ENCODE peak calls at places on chromosomes 6 and 20, in ten cellular contexts. I is NCI-H1436, J is hypothalamus, L is iris pigment epithelial cell, P is amniotic stem cell, Z is epithelial cell of esophagus, U is dermis microvascular lymphatic vessel endothelial cell, K is transverse colon, E is upper lobe of right lung, W is amniotic epithelial cell. D is an unnamed sample.

GRCh38 chr6:135411339-135411738 is 86.2 kb downstream of the AHI1 start:
- DNase-seq in I (no peak), J (no peak), L (no peak), P (no peak), Z (peak), U (no peak), K (no peak), E (no peak), W (peak), D (no peak)

GRCh38 chr6:42471116-42471515 is 19.4 kb upstream of the TRERF1 start:
- DNase-seq in I (no peak), J (no peak), L (no peak), P (no peak), Z (no peak), U (no peak), K (no peak), E (no peak), W (no peak), D (no peak)

GRCh38 chr20:53897884-53898557 is 172.4 kb downstream of the BCAS1 start:
- DNase-seq in I (no peak), J (no peak), L (no peak), P (no peak), Z (no peak), U (peak), K (no peak), E (no peak), W (no peak), D (peak)

GRCh38 chr20:61057313-61058171 is 194.5 kb upstream of the CDH4 start:
- DNase-seq in I (no peak), J (no peak), L (no peak), P (no peak), Z (no peak), U (no peak), K (no peak), E (no peak), W (no peak), D (no peak)

GRCh38 chr6:2900821-2901644 is 2.1 kb downstream of the SERPINB9 start:
- DNase-seq in I (no peak), J (no peak), L (no peak), P (no peak), Z (no peak), U (peak), K (no peak), E (no peak), W (peak), D (no peak)

GRCh38 chr6:30954631-30955366 is 14.0 kb downstream of the MUCL3 start:
- DNase-seq in I (no peak), J (no peak), L (peak), P (no peak), Z (peak), U (no peak), K (no peak), E (no peak), W (no peak), D (no peak)

GRCh38 chr6:168886306-168886854 is 367.3 kb downstream of the THBS2 start:
- DNase-seq in I (no peak), J (no peak), L (no peak), P (no peak), Z (no peak), U (no peak), K (no peak), E (no peak), W (no peak), D (no peak)

GRCh38 chr6:12538881-12539357 is 177.6 kb upstream of the PHACTR1 start:
- DNase-seq in I (no peak), J (no peak), L (peak), P (no peak), Z (no peak), U (peak), K (no peak), E (no peak), W (peak), D (peak)

GRCh38 chr6:35392111-35392702 is 49.8 kb downstream of the PPARD start:
- DNase-seq in I (no peak), J (no peak), L (no peak), P (no peak), Z (peak), U (no peak), K (peak), E (peak), W (no peak), D (no peak)

GRCh38 chr6:7254980-7255825 is 57.8 kb downstream of the SSR1 start:
- DNase-seq in I (no peak), J (no peak), L (no peak), P (no peak), Z (no peak), U (no peak), K (no peak), E (no peak), W (no peak), D (no peak)

GRCh38 chr6:10460096-10460495 is 45.2 kb upstream of the TFAP2A start:
- DNase-seq in I (no peak), J (no peak), L (no peak), P (no peak), Z (no peak), U (no peak), K (no peak), E (no peak), W (no peak), D (no peak)

GRCh38 chr20:56689852-56690485 is 60.9 kb downstream of the TFAP2C start:
- DNase-seq in I (no peak), J (no peak), L (peak), P (no peak), Z (peak), U (no peak), K (no peak), E (no peak), W (no peak), D (no peak)

GRCh38 chr6:87501809-87502572 is 29.2 kb downstream of the SLC35A1 start:
- DNase-seq in I (no peak), J (no peak), L (peak), P (no peak), Z (peak), U (peak), K (no peak), E (no peak), W (peak), D (no peak)

GRCh38 chr6:167925011-167925410 is 72.5 kb upstream of the KIF25 start:
- DNase-seq in I (no peak), J (no peak), L (no peak), P (no peak), Z (peak), U (no peak), K (no peak), E (no peak), W (peak), D (no peak)

GRCh38 chr6:148451690-148452089 is 109.1 kb downstream of the SASH1 start:
- DNase-seq in I (no peak), J (no peak), L (no peak), P (no peak), Z (no peak), U (peak), K (peak), E (no peak), W (no peak), D (peak)

GRCh38 chr6:34243131-34243771 is 5.6 kb downstream of the SMIM29 start:
- DNase-seq in I (no peak), J (no peak), L (peak), P (no peak), Z (peak), U (peak), K (no peak), E (peak), W (peak), D (no peak)

GRCh38 chr6:139017227-139017626 is 11.3 kb upstream of the ABRACL start:
- DNase-seq in I (no peak), J (no peak), L (no peak), P (no peak), Z (no peak), U (no peak), K (no peak), E (no peak), W (no peak), D (no peak)

GRCh38 chr6:38110407-38111025 is 291.0 kb downstream of the ZFAND3 start:
- DNase-seq in I (peak), J (no peak), L (no peak), P (no peak), Z (peak), U (no peak), K (no peak), E (no peak), W (no peak), D (no peak)

GRCh38 chr20:51354191-51354768 is 188.2 kb downstream of the NFATC2 start:
- DNase-seq in I (no peak), J (no peak), L (peak), P (peak), Z (no peak), U (peak), K (no peak), E (peak), W (no peak), D (no peak)

GRCh38 chr6:134419717-134420116 is 101.8 kb upstream of the SGK1 start:
- DNase-seq in I (no peak), J (no peak), L (no peak), P (no peak), Z (peak), U (no peak), K (no peak), E (no peak), W (no peak), D (no peak)

GRCh38 chr20:62551408-62552323 is 75.9 kb upstream of the GATA5 start:
- DNase-seq in I (no peak), J (no peak), L (no peak), P (no peak), Z (no peak), U (no peak), K (no peak), E (no peak), W (no peak), D (no peak)

GRCh38 chr20:36394340-36394965 is 88.3 kb downstream of the DLGAP4 start:
- DNase-seq in I (peak), J (no peak), L (no peak), P (no peak), Z (peak), U (no peak), K (no peak), E (no peak), W (no peak), D (no peak)

D was measured in pulmonary artery endothelial cell.